ENCODE peak calls at places on chromosomes 16 and 17, in five cellular contexts. O, I, R, P and E are unnamed samples.

GRCh38 chr16:68893710-68894705 is 50.7 kb downstream of the TANGO6 start:
- DNase-seq in O (no peak), I (no peak), R (no peak), P (no peak), E (no peak)

GRCh38 chr16:30941600-30942420 is 7.1 kb upstream of the ORAI3 start:
- DNase-seq in O (peak; percentile 30), I (no peak), R (peak; percentile 4), P (no peak), E (peak; percentile 82)

GRCh38 chr16:57618306-57619132 is 9.9 kb upstream of the ADGRG1 start:
- DNase-seq in O (no peak), I (no peak), R (no peak), P (no peak), E (no peak)

GRCh38 chr17:11643851-11644250 is 45.6 kb downstream of the DNAH9 start:
- DNase-seq in O (no peak), I (no peak), R (no peak), P (no peak), E (peak; percentile 12)

GRCh38 chr17:75619506-75620431 is 13.5 kb upstream of the SMIM5 start:
- DNase-seq in O (no peak), I (no peak), R (peak; percentile 44), P (no peak), E (peak; percentile 32)

GRCh38 chr16:27840311-27841060 is 223.0 kb downstream of the GSG1L start:
- DNase-seq in O (no peak), I (no peak), R (no peak), P (no peak), E (peak; percentile 9)

GRCh38 chr17:73770115-73770848 is 126.0 kb upstream of the SDK2 start:
- DNase-seq in O (no peak), I (peak; percentile 46), R (peak; percentile 85), P (no peak), E (peak; percentile 86)

GRCh38 chr16:15770512-15770911 is 86.3 kb downstream of the MYH11 start:
- DNase-seq in O (no peak), I (no peak), R (no peak), P (no peak), E (no peak)

GRCh38 chr16:50273888-50274770 is 7.8 kb downstream of the ADCY7 start:
- DNase-seq in O (peak; percentile 23), I (no peak), R (no peak), P (no peak), E (no peak)

GRCh38 chr17:79036609-79037008 is 12.6 kb downstream of the C1QTNF1 start:
- DNase-seq in O (no peak), I (peak; percentile 80), R (no peak), P (no peak), E (peak; percentile 83)

GRCh38 chr16:9844361-9844760 is 337.9 kb downstream of the GRIN2A start:
- DNase-seq in O (no peak), I (peak; percentile 28), R (no peak), P (no peak), E (peak; percentile 69)

GRCh38 chr17:71578446-71578845 is 542.4 kb upstream of the SOX9 start:
- DNase-seq in O (no peak), I (no peak), R (no peak), P (no peak), E (no peak)

GRCh38 chr16:11168386-11169065 is 87.5 kb downstream of the SOCS1 start:
- DNase-seq in O (no peak), I (no peak), R (peak; percentile 83), P (no peak), E (no peak)

GRCh38 chr17:76843703-76844484 is 24.3 kb upstream of the MGAT5B start:
- DNase-seq in O (no peak), I (no peak), R (no peak), P (no peak), E (peak; percentile 22)

GRCh38 chr16:87765776-87766484 is at the start of gene KLHDC4:
- DNase-seq in O (peak; percentile 86), I (peak; percentile 31), R (peak; percentile 67), P (peak; percentile 79), E (peak; percentile 88)

GRCh38 chr16:86511317-86512161 is 1.2 kb downstream of the FOXF1 start:
- DNase-seq in O (no peak), I (no peak), R (no peak), P (no peak), E (no peak)

GRCh38 chr17:16325964-16326363 is 27.3 kb downstream of the CENPV start:
- DNase-seq in O (no peak), I (no peak), R (no peak), P (no peak), E (no peak)

GRCh38 chr16:50769-51591 is 2.4 kb downstream of the POLR3K start:
- DNase-seq in O (no peak), I (no peak), R (no peak), P (no peak), E (no peak)